ENCODE peak calls at places on chromosomes 11 and 22, in eight cellular contexts. R, Q, D, F, O, N, J and P are unnamed samples.

GRCh38 chr11:134398079-134398444 is 14.0 kb downstream of the B3GAT1 start:
- DNase-seq in N (no peak), D (no peak), F (no peak), Q (no peak), J (peak; percentile 92), O (no peak), R (no peak), P (no peak)

GRCh38 chr22:29095459-29095858 is 22.6 kb downstream of the KREMEN1 start:
- DNase-seq in R (no peak), N (no peak), J (no peak), Q (no peak), O (no peak), F (no peak), D (no peak), P (no peak)

GRCh38 chr11:6321961-6322362 is 1.7 kb upstream of the CAVIN3 start:
- DNase-seq in O (peak; percentile 37), J (no peak), R (peak; percentile 83), N (peak; percentile 82), D (no peak), Q (no peak), F (peak; percentile 54), P (peak; percentile 62)

GRCh38 chr11:94519478-94520084 is 7.3 kb downstream of the C11orf97 start:
- DNase-seq in F (peak; percentile 49), J (no peak), Q (no peak), O (peak; percentile 76), N (peak; percentile 49), R (no peak), D (peak; percentile 46), P (peak; percentile 68)

GRCh38 chr11:29343465-29344333 is 673.1 kb downstream of the KCNA4 start:
- DNase-seq in Q (no peak), O (peak; percentile 76), R (peak; percentile 40), N (peak; percentile 34), J (peak; percentile 63), F (peak; percentile 64), D (peak; percentile 9), P (peak; percentile 55)

GRCh38 chr11:121513807-121514206 is 61.0 kb upstream of the SORL1-AS1 start:
- DNase-seq in R (no peak), J (no peak), O (no peak), Q (no peak), N (no peak), F (no peak), D (no peak), P (no peak)

GRCh38 chr11:101129203-101129943 is at the start of gene PGR:
- DNase-seq in D (peak; percentile 17), N (no peak), O (no peak), J (peak; percentile 38), Q (peak; percentile 62), F (no peak), R (no peak), P (no peak)

GRCh38 chr11:44621140-44621681 is 55.7 kb downstream of the CD82 start:
- DNase-seq in O (peak; percentile 72), R (no peak), Q (peak; percentile 77), F (peak; percentile 68), D (peak; percentile 71), N (peak; percentile 41), J (peak; percentile 84), P (peak; percentile 57)

GRCh38 chr22:20656902-20657836 is 116.7 kb upstream of the SERPIND1 start:
- DNase-seq in O (no peak), D (no peak), Q (no peak), N (peak; percentile 1), F (no peak), J (no peak), R (no peak), P (peak; percentile 2)

GRCh38 chr22:36860821-36861659 is at the start of gene NCF4:
- DNase-seq in R (no peak), J (peak; percentile 69), N (no peak), F (no peak), O (no peak), Q (peak; percentile 70), D (peak; percentile 87), P (no peak)

GRCh38 chr11:64173616-64174355 is 7.9 kb upstream of the MACROD1 start:
- DNase-seq in O (peak; percentile 14), Q (no peak), R (no peak), F (no peak), D (no peak), N (peak; percentile 45), J (no peak), P (peak; percentile 30)

GRCh38 chr11:111601979-111602864 is at the start of gene SIK2:
- DNase-seq in D (peak; percentile 96), R (peak; percentile 94), J (peak; percentile 97), F (peak; percentile 98), Q (peak; percentile 94), N (peak; percentile 94), O (peak; percentile 98), P (peak; percentile 92)

GRCh38 chr11:12433571-12434061 is 56.2 kb downstream of the PARVA start:
- DNase-seq in J (no peak), Q (no peak), D (no peak), F (peak; percentile 66), O (no peak), R (no peak), N (peak; percentile 98), P (peak; percentile 91)

DNA sequence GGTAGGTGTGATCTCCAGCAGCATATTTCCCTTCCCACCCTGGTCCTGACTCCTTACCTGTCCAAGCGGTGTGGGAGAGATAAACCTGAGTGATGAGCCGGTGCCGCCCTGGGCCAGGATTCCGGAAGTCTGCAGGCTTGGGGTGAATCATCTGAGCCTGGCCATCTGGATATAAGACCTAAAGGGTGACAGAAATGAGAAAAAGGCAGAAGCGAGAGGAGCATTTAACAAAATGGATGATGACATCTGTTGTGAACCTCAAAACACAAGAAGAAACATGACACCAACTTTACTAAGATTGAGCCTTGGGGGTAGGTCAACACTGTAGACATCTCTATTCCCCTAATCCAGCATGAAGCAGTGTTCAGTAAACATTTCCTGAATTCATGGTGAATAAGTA is 62.8 kb downstream of the AAMDC start:
- DNase-seq in D (no peak), Q (no peak), F (no peak), N (peak; percentile 75), R (no peak), O (no peak), J (no peak), P (no peak)
- TF ChIP-seq CTCF in D (no peak), Q (no peak), F (no peak), N (no peak), R (no peak), O (no peak), J (no peak), P (no peak)

DNA sequence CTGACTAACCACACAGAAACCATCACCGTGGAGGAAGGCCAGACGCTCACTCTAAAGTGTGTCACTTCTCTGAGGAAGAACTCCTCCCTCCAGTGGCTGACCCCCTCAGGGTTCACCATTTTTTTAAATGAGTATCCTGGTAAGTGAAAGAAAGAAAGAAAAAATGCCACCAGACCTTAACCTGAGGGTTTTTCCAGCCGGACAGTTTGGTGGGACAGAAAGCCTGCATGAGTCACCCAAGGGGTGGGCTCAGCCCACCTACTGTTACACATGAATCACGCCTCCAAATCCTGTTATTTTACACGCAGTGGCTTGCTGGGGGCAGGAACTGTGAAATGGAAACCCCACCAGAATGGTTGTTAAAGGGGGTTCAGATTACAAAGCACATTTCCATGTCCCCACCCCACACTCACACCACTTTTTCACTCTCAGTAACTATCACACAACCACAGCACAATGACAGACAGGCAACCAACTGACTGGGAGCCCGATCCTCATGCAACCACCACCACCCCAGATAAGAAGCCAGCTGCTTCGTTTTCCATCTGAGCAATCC is 11.9 kb downstream of the CRTAM start:
- DNase-seq in J (no peak), F (peak; percentile 42), Q (no peak), O (no peak), R (no peak), N (peak; percentile 57), D (no peak), P (peak; percentile 31)
- TF ChIP-seq CTCF in J (no peak), F (no peak), Q (no peak), O (peak; percentile 14), R (no peak), N (peak; percentile 15), D (no peak), P (no peak)

GRCh38 chr11:898540-899190 is 11.9 kb downstream of the CHID1 start:
- DNase-seq in D (no peak), F (peak; percentile 33), Q (no peak), O (no peak), N (no peak), J (no peak), R (no peak), P (peak; percentile 27)

GRCh38 chr11:900545-900944 is 10.1 kb downstream of the CHID1 start:
- DNase-seq in D (no peak), R (no peak), Q (no peak), N (no peak), F (no peak), J (no peak), O (no peak), P (no peak)

GRCh38 chr11:899724-900123 is 10.9 kb downstream of the CHID1 start:
- DNase-seq in R (no peak), Q (no peak), N (no peak), D (no peak), O (no peak), J (no peak), F (no peak), P (no peak)

GRCh38 chr11:897226-898159 is 13.1 kb downstream of the CHID1 start:
- DNase-seq in Q (no peak), D (no peak), N (no peak), F (no peak), R (no peak), J (no peak), O (no peak), P (no peak)

DNA sequence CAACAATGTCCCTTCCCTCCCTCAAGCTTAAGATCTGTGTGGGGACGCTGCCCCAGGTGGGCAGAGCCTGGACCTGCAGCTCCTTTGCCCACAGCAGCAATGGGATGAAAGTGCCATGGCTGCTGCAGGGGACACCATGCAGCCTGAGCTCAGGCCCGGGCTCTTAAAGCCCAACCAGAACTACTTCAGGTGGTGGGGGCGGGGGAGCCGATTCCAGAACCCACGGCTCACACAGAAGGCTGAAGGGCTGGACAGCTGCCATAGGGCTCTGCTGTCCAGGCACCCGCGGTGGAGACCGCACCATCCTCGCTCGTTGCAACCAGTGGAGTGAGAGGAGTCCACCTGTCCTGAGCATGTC is 12.5 kb downstream of the CHID1 start:
- DNase-seq in Q (no peak), F (peak; percentile 51), R (no peak), N (peak; percentile 11), J (no peak), O (peak; percentile 22), D (no peak), P (peak; percentile 21)
- TF ChIP-seq CTCF in Q (peak; percentile 15), F (peak; percentile 37), R (peak; percentile 38), N (peak; percentile 29), J (no peak), O (peak; percentile 41), D (peak; percentile 23), P (peak; percentile 45)

GRCh38 chr22:23121026-23121823 is 20.6 kb downstream of the RSPH14 start:
- DNase-seq in N (peak; percentile 32), Q (no peak), F (no peak), D (no peak), O (no peak), R (no peak), J (no peak), P (no peak)

GRCh38 chr22:23118647-23119491 is 22.9 kb downstream of the RSPH14 start:
- DNase-seq in R (no peak), J (no peak), N (no peak), O (no peak), F (no peak), D (no peak), Q (no peak), P (no peak)

GRCh38 chr22:23120415-23120899 is 21.3 kb downstream of the RSPH14 start:
- DNase-seq in J (no peak), N (no peak), Q (no peak), F (no peak), R (no peak), D (no peak), O (no peak), P (no peak)

GRCh38 chr22:23117890-23118646 is 23.7 kb downstream of the RSPH14 start:
- DNase-seq in Q (no peak), N (no peak), J (no peak), R (no peak), O (no peak), D (no peak), F (no peak), P (no peak)

GRCh38 chr22:23119492-23120414 is 22.0 kb downstream of the RSPH14 start:
- DNase-seq in Q (no peak), D (peak; percentile 42), J (no peak), R (no peak), N (no peak), F (no peak), O (no peak), P (no peak)
- TF ChIP-seq CTCF in Q (no peak), D (no peak), J (no peak), R (no peak), N (no peak), F (no peak), O (no peak), P (no peak)